ENCODE peak calls at places on chromosomes 1 and 21, in seven cellular contexts. S is pancreas; K is B cell; H is activated CD4-positive, CD25-positive, alpha-beta regulatory T cell treated with anti-CD3 and anti-CD28 coated beads, Interleukin-2, amount 50 U/mL, for 72 hours; X is KBM-7; O is stimulated activated naive CD4-positive, alpha-beta T cell; A is NCI-H1436. G is an unnamed sample.

GRCh38 chr1:43302721-43303476 is 2.1 kb downstream of the TIE1 start:
- DNase-seq in H (no peak), S (peak; percentile 1), A (no peak), X (no peak), O (no peak), K (no peak), G (no peak)

GRCh38 chr21:38787461-38788274 is 18.1 kb upstream of the ETS2 start:
- DNase-seq in K (no peak), A (no peak), X (peak; percentile 57), H (no peak), O (no peak), S (peak; percentile 73), G (no peak)

GRCh38 chr1:154206212-154206611 is at the start of gene CFAP141:
- DNase-seq in K (no peak), X (no peak), H (no peak), O (no peak), A (no peak), S (no peak), G (no peak)

GRCh38 chr1:91018006-91018405 is 3.8 kb downstream of the ZNF644 start:
- DNase-seq in O (no peak), A (no peak), H (no peak), X (peak; percentile 43), S (no peak), K (no peak), G (no peak)

GRCh38 chr1:223180803-223181321 is 37.8 kb upstream of the TLR5 start:
- DNase-seq in X (peak; percentile 6), A (no peak), H (no peak), S (no peak), O (no peak), K (no peak), G (no peak)

GRCh38 chr1:30982937-30983336 is 74.4 kb upstream of the SDC3 start:
- DNase-seq in S (no peak), H (no peak), X (no peak), O (no peak), K (peak; percentile 43), A (no peak), G (no peak)

GRCh38 chr1:26285366-26286063 is 5.6 kb downstream of the SH3BGRL3 start:
- DNase-seq in K (no peak), S (peak; percentile 60), A (peak; percentile 16), X (peak; percentile 56), O (no peak), H (no peak), G (no peak)

GRCh38 chr1:171901245-171901644 is 59.9 kb downstream of the DNM3 start:
- DNase-seq in A (no peak), S (no peak), H (no peak), X (no peak), O (no peak), K (no peak), G (no peak)

GRCh38 chr1:76238094-76238551 is 163.6 kb downstream of the ST6GALNAC3 start:
- DNase-seq in O (no peak), A (no peak), X (no peak), K (no peak), H (no peak), S (no peak), G (no peak)

GRCh38 chr1:184890539-184890973 is 83.8 kb downstream of the NIBAN1 start:
- DNase-seq in H (no peak), S (no peak), O (no peak), X (no peak), A (no peak), K (no peak), G (no peak)

GRCh38 chr1:64892576-64893573 is 73.5 kb downstream of the JAK1 start:
- DNase-seq in S (no peak), H (no peak), A (no peak), O (no peak), X (no peak), K (no peak), G (no peak)

GRCh38 chr1:181485276-181486097 is 2.2 kb downstream of the CACNA1E start:
- DNase-seq in H (no peak), X (no peak), A (peak; percentile 80), S (peak; percentile 72), O (no peak), K (no peak), G (peak; percentile 52)

GRCh38 chr1:117828206-117828605 is 101.2 kb downstream of the GDAP2 start:
- DNase-seq in A (no peak), H (no peak), X (no peak), K (no peak), S (no peak), O (no peak), G (no peak)

GRCh38 chr1:12170263-12170671 is 3.5 kb downstream of the TNFRSF1B start:
- DNase-seq in H (no peak), S (no peak), O (no peak), X (no peak), A (no peak), K (no peak), G (no peak)

GRCh38 chr1:162857850-162858249 is 3.1 kb downstream of the CCDC190 start:
- DNase-seq in X (no peak), K (no peak), O (no peak), H (no peak), A (no peak), S (no peak), G (no peak)

GRCh38 chr1:239185245-239185619 is 201.1 kb upstream of the CHRM3 start:
- DNase-seq in X (no peak), S (no peak), O (no peak), H (no peak), K (no peak), A (no peak), G (no peak)

GRCh38 chr1:118366296-118366695 is 181.3 kb upstream of the SPAG17 start:
- DNase-seq in X (no peak), O (no peak), K (no peak), S (no peak), H (no peak), A (no peak), G (no peak)

GRCh38 chr1:159177273-159177907 is 6.0 kb downstream of the CADM3 start:
- DNase-seq in S (no peak), X (peak; percentile 81), H (no peak), A (no peak), K (no peak), O (no peak), G (no peak)

GRCh38 chr1:44251486-44251885 is 38.2 kb downstream of the DMAP1 start:
- DNase-seq in O (no peak), K (no peak), X (no peak), H (no peak), A (no peak), S (no peak), G (no peak)

GRCh38 chr1:22754106-22754768 is 43.6 kb downstream of the EPHB2 start:
- DNase-seq in K (no peak), A (no peak), X (no peak), H (no peak), S (no peak), O (no peak), G (no peak)

GRCh38 chr1:27341525-27342252 is at the start of gene SYTL1:
- DNase-seq in K (peak; percentile 87), H (peak; percentile 58), X (peak; percentile 88), S (peak; percentile 84), A (peak; percentile 58), O (peak; percentile 25), G (no peak)

GRCh38 chr1:234093741-234094140 is 189.3 kb downstream of the SLC35F3 start:
- DNase-seq in S (no peak), X (no peak), A (no peak), O (no peak), H (no peak), K (no peak), G (no peak)

GRCh38 chr21:43608225-43608624 is 51.1 kb downstream of the HSF2BP start:
- DNase-seq in K (no peak), X (peak; percentile 41), S (no peak), A (no peak), H (no peak), O (no peak), G (no peak)

GRCh38 chr1:202213361-202214088 is 19.9 kb downstream of the LGR6 start:
- DNase-seq in A (peak; percentile 70), X (peak; percentile 23), S (no peak), K (no peak), O (no peak), H (no peak), G (no peak)

GRCh38 chr1:8437286-8437685 is 119.4 kb downstream of the SLC45A1 start:
- DNase-seq in H (no peak), A (peak; percentile 80), X (no peak), S (no peak), O (no peak), K (no peak), G (no peak)

GRCh38 chr1:157994704-157995540 is 1.5 kb downstream of the KIRREL1 start:
- DNase-seq in A (no peak), K (no peak), X (peak; percentile 17), O (no peak), H (no peak), S (no peak), G (no peak)

GRCh38 chr1:197955486-197956394 is 38.6 kb downstream of the LHX9 start:
- DNase-seq in S (no peak), K (no peak), A (no peak), H (no peak), O (no peak), X (no peak), G (no peak)

GRCh38 chr1:107593436-107594209 is 371.4 kb downstream of the VAV3 start:
- DNase-seq in X (peak; percentile 8), K (no peak), A (no peak), H (no peak), S (no peak), O (no peak), G (no peak)

GRCh38 chr1:101653482-101653946 is 343.2 kb downstream of the OLFM3 start:
- DNase-seq in O (no peak), X (peak; percentile 9), H (no peak), K (no peak), A (no peak), S (no peak), G (no peak)

GRCh38 chr1:203037509-203038190 is 11.4 kb downstream of the PPFIA4 start:
- DNase-seq in X (no peak), O (no peak), H (no peak), K (peak; percentile 9), S (no peak), A (no peak), G (no peak)